ENCODE peak calls at places on chromosomes 4 and X, in six cellular contexts. X, B, G, I, S and Y are unnamed samples.

GRCh38 chr4:74156521-74156920 is 1.4 kb upstream of the MTHFD2L start:
- DNase-seq in B (no peak), S (no peak), X (no peak), G (no peak), I (no peak), Y (no peak)

GRCh38 chrX:52504551-52504950 is 8.9 kb downstream of the XAGE1A start:
- DNase-seq in B (no peak), G (no peak), X (no peak), I (no peak), S (no peak), Y (no peak)

GRCh38 chrX:23742174-23742692 is 843 bp downstream of the ACOT9 start:
- DNase-seq in X (peak; percentile 40), B (no peak), S (peak; percentile 69), I (peak; percentile 24), G (peak; percentile 23), Y (peak; percentile 42)

GRCh38 chrX:134524181-134524580 is 64.2 kb downstream of the HPRT1 start:
- DNase-seq in S (no peak), G (no peak), I (no peak), X (no peak), B (no peak), Y (no peak)

GRCh38 chr4:25160714-25161598 is 707 bp upstream of the SEPSECS start:
- DNase-seq in G (no peak), I (no peak), X (no peak), B (no peak), S (no peak), Y (no peak)

GRCh38 chr4:119337010-119337409 is 15.1 kb upstream of the FABP2 start:
- DNase-seq in I (no peak), S (no peak), B (no peak), G (no peak), X (peak; percentile 24), Y (no peak)

GRCh38 chr4:137635108-137635507 is 102.8 kb upstream of the PCDH18 start:
- DNase-seq in X (no peak), G (no peak), I (no peak), B (no peak), S (no peak), Y (no peak)

GRCh38 chrX:7112071-7112470 is 35.4 kb upstream of the STS start:
- DNase-seq in G (no peak), S (no peak), I (no peak), B (no peak), X (no peak), Y (no peak)

GRCh38 chrX:129823523-129823922 is 20.2 kb downstream of the ZDHHC9 start:
- DNase-seq in I (no peak), S (no peak), G (no peak), B (no peak), X (no peak), Y (no peak)

GRCh38 chr4:7753271-7753670 is 186.4 kb downstream of the AFAP1 start:
- DNase-seq in B (no peak), I (no peak), X (peak; percentile 42), G (no peak), S (no peak), Y (no peak)

GRCh38 chrX:65671286-65671685 is 3.8 kb downstream of the MSN start:
- DNase-seq in I (no peak), X (peak; percentile 58), G (no peak), S (no peak), B (no peak), Y (no peak)

GRCh38 chr4:123564758-123565346 is 168.3 kb downstream of the SPRY1 start:
- DNase-seq in B (no peak), I (no peak), S (no peak), G (peak; percentile 60), X (peak; percentile 59), Y (peak; percentile 7)
- H3K9me3 ChIP-seq in B (no peaks in the 10 kb centered on the region), I (no peaks in the 10 kb centered on the region), S (no peaks in the 10 kb centered on the region), G (no peaks in the 10 kb centered on the region), X (no peaks in the 10 kb centered on the region), Y (peaks cover 3% of the 10 kb centered on the region)

GRCh38 chrX:56783450-56783831 is 54.4 kb downstream of the NBDY start:
- DNase-seq in X (peak; percentile 73), B (no peak), I (peak; percentile 89), S (no peak), G (peak; percentile 82), Y (peak; percentile 83)
- H3K4me3 ChIP-seq in X (no peak overlapping the region), B (no peak overlapping the region), I (peak overlapping the region; percentile 25), S (no peak overlapping the region), G (no peak overlapping the region), Y (no peak overlapping the region)

GRCh38 chr4:28373601-28374000 is 1513.0 kb downstream of the STIM2 start:
- DNase-seq in G (no peak), X (no peak), B (no peak), I (no peak), S (no peak), Y (no peak)

DNA sequence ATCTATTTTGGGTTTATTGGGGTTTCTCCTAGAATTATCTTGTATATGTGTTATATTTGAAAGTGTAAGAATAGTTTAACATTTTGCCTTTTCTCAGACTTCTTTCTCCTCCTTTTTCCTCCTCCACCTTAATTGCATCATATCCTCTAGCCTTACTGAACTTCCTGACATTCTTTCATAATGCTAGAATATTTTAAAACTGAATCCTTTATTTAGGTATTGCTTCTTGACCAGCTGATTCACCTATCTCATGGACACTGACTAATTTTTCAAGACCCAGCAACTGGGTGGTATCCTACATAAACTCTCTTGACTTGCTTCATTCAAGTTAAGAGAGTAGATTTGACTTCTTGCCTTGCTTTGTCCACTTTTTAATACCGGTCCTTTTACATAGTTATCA is 1508.9 kb downstream of the STIM2 start:
- DNase-seq in S (no peak), B (no peak), G (no peak), I (no peak), X (no peak), Y (no peak)
- H3K9me3 ChIP-seq in S (no peaks in the 10 kb centered on the region), B (no peaks in the 10 kb centered on the region), G (no peaks in the 10 kb centered on the region), I (no peaks in the 10 kb centered on the region), X (no peaks in the 10 kb centered on the region), Y (no peaks in the 10 kb centered on the region)

GRCh38 chrX:106692425-106693075 is 34.0 kb upstream of the RNF128 start:
- DNase-seq in S (no peak), I (no peak), B (no peak), G (no peak), X (no peak), Y (no peak)
- H3K4me3 ChIP-seq in S (no peak overlapping the region), I (no peak overlapping the region), B (no peak overlapping the region), G (no peak overlapping the region), X (no peak overlapping the region), Y (no peak overlapping the region)

GRCh38 chr4:153076861-153077260 is 127.4 kb upstream of the TRIM2 start:
- DNase-seq in B (no peak), X (no peak), G (no peak), I (no peak), S (no peak), Y (no peak)

GRCh38 chr4:153082322-153083301 is 121.6 kb upstream of the TRIM2 start:
- DNase-seq in X (no peak), S (no peak), B (no peak), I (no peak), G (no peak), Y (no peak)

GRCh38 chr4:153081181-153081580 is 123.1 kb upstream of the TRIM2 start:
- DNase-seq in X (no peak), S (no peak), B (no peak), G (no peak), I (no peak), Y (peak; percentile 32)

GRCh38 chr4:153081693-153082092 is 122.5 kb upstream of the TRIM2 start:
- DNase-seq in G (no peak), I (no peak), X (no peak), S (no peak), B (no peak), Y (no peak)

GRCh38 chr4:153079824-153080486 is 124.3 kb upstream of the TRIM2 start:
- DNase-seq in S (no peak), B (no peak), G (no peak), X (no peak), I (no peak), Y (no peak)
- H3K9me3 ChIP-seq in S (no peaks in the 10 kb centered on the region), B (no peaks in the 10 kb centered on the region), G (no peaks in the 10 kb centered on the region), X (no peaks in the 10 kb centered on the region), I (no peaks in the 10 kb centered on the region), Y (no peaks in the 10 kb centered on the region)

GRCh38 chrX:119759333-119759766 is 962 bp downstream of the SOWAHD start:
- DNase-seq in I (no peak), B (no peak), X (no peak), S (no peak), G (no peak), Y (no peak)
- H3K4me3 ChIP-seq in I (no peak overlapping the region), B (peak overlapping the region; percentile 66), X (peak overlapping the region; percentile 56), S (peak overlapping the region; percentile 56), G (no peak overlapping the region), Y (no peak overlapping the region)

GRCh38 chr4:32986236-32986635 is 2266.1 kb downstream of the PCDH7 start:
- DNase-seq in I (no peak), S (no peak), X (no peak), B (no peak), G (no peak), Y (no peak)

GRCh38 chr4:32987111-32987510 is 2266.9 kb downstream of the PCDH7 start:
- DNase-seq in I (no peak), B (no peak), G (no peak), X (no peak), S (no peak), Y (no peak)

DNA sequence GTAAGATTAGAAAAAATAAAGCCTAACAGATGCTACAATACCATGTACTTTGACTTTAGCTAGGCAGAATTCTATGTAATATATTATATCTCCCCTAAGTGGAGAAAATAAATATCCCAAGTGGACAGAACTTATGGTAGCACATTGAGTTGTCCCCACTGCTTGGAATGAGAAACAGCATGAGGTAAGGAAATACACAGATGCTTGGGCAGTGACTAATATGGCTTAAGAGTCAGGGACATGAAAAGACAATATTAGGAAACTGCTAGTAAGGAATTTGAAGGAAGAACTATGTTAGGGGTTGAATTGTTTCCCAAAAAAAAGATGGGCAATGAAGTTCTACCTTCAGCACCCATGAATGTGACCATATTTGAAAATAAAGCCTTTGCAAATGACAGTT is 2265.1 kb downstream of the PCDH7 start:
- DNase-seq in S (no peak), X (no peak), G (no peak), B (no peak), I (no peak), Y (no peak)
- H3K9me3 ChIP-seq in S (no peaks in the 10 kb centered on the region), X (no peaks in the 10 kb centered on the region), G (no peaks in the 10 kb centered on the region), B (no peaks in the 10 kb centered on the region), I (no peaks in the 10 kb centered on the region), Y (no peaks in the 10 kb centered on the region)

GRCh38 chrX:108439961-108440696 is 491 bp downstream of the COL4A5 start:
- DNase-seq in S (peak; percentile 47), B (no peak), X (no peak), G (no peak), I (peak; percentile 26), Y (no peak)

GRCh38 chrX:108443065-108443464 is 3.4 kb downstream of the COL4A5 start:
- DNase-seq in I (no peak), X (no peak), B (no peak), G (no peak), S (no peak), Y (no peak)

GRCh38 chrX:108437354-108437753 is 868 bp downstream of the COL4A6 start:
- DNase-seq in G (no peak), B (no peak), X (no peak), S (no peak), I (no peak), Y (no peak)

GRCh38 chrX:108437789-108438623 is at the start of gene COL4A6:
- DNase-seq in I (peak; percentile 21), G (no peak), S (peak; percentile 60), X (peak; percentile 25), B (no peak), Y (no peak)

GRCh38 chrX:108439434-108439883 is at the start of gene COL4A5:
- DNase-seq in B (no peak), I (peak; percentile 58), G (peak; percentile 40), S (peak; percentile 80), X (peak; percentile 39), Y (no peak)
- H3K4me3 ChIP-seq in B (no peak within 1 kb of the TSS), I (peak within 1 kb of the TSS; percentile 43), G (peak within 1 kb of the TSS; percentile 13), S (peak within 1 kb of the TSS; percentile 62), X (peak within 1 kb of the TSS; percentile 51), Y (no peak within 1 kb of the TSS)